ENCODE peak calls at places on chromosomes 13 and 19, in four cellular contexts. R is transverse colon; X is CD4-positive, alpha-beta memory T cell; G is keratinocyte. O is an unnamed sample. For H3K4me1 and H3K36me3, the result is how much of the 10 kb centered on the place peaks cover.

GRCh38 chr19:3692141-3693029 is 7.9 kb downstream of the PIP5K1C start:
- DNase-seq in G (no peak), X (peak), R (no peak), O (peak)

GRCh38 chr13:32022292-32022691 is 9.3 kb upstream of the FRY start:
- DNase-seq in X (no peak), G (no peak), R (no peak), O (no peak)

GRCh38 chr13:50158385-50159165 is 143.3 kb downstream of the KCNRG start:
- DNase-seq in G (no peak), R (no peak), X (no peak), O (no peak)

GRCh38 chr13:50348402-50348801 is 333.2 kb downstream of the KCNRG start:
- DNase-seq in R (peak), X (no peak), G (no peak), O (no peak)

GRCh38 chr13:24638096-24638495 is 42.1 kb upstream of the ATP12A start:
- DNase-seq in G (no peak), R (no peak), X (no peak), O (no peak)

GRCh38 chr13:99992912-99993311 is 11.3 kb downstream of the ZIC2 start:
- DNase-seq in G (no peak), R (no peak), X (no peak), O (no peak)

GRCh38 chr13:40666058-40666904 is at the start of gene FOXO1:
- DNase-seq in X (peak), R (peak), G (no peak), O (peak)

GRCh38 chr19:4518345-4519171 is at the start of gene PLIN4:
- DNase-seq in X (no peak), R (peak), G (no peak), O (no peak)

GRCh38 chr19:38006361-38007045 is 99.5 kb downstream of the SIPA1L3 start:
- DNase-seq in G (no peak), X (no peak), R (no peak), O (no peak)

GRCh38 chr13:107715496-107715895 is 499.8 kb downstream of the LIG4 start:
- DNase-seq in R (no peak), G (no peak), X (no peak), O (no peak)

GRCh38 chr19:41386442-41386841 is 10.1 kb downstream of the TMEM91 start:
- DNase-seq in G (no peak), X (no peak), R (no peak), O (no peak)

GRCh38 chr19:43525836-43526771 is 897 bp downstream of the ETHE1 start:
- DNase-seq in X (no peak), G (no peak), R (peak), O (no peak)

GRCh38 chr13:42266464-42266863 is 5.5 kb upstream of the AKAP11 start:
- DNase-seq in X (no peak), G (no peak), R (no peak), O (no peak)

GRCh38 chr13:110576736-110577476 is 15.4 kb upstream of the RAB20 start:
- DNase-seq in R (no peak), G (no peak), X (no peak), O (no peak)

GRCh38 chr19:38076337-38076736 is 147.7 kb downstream of the DPF1 start:
- DNase-seq in R (no peak), X (no peak), G (no peak), O (no peak)

GRCh38 chr13:97212540-97213146 is 9.5 kb upstream of the MBNL2 start:
- DNase-seq in G (no peak), R (peak), X (no peak), O (no peak)

GRCh38 chr19:16449330-16449961 is 22.3 kb downstream of the EPS15L1 start:
- DNase-seq in X (peak), G (no peak), R (no peak), O (peak)

GRCh38 chr19:58304255-58304654 is 922 bp upstream of the ERVK3-1 start:
- DNase-seq in X (no peak), G (no peak), R (no peak), O (no peak)
- H3K4me3 ChIP-seq in X (no peak), G (no peak), R (no peak), O (peak)

DNA sequence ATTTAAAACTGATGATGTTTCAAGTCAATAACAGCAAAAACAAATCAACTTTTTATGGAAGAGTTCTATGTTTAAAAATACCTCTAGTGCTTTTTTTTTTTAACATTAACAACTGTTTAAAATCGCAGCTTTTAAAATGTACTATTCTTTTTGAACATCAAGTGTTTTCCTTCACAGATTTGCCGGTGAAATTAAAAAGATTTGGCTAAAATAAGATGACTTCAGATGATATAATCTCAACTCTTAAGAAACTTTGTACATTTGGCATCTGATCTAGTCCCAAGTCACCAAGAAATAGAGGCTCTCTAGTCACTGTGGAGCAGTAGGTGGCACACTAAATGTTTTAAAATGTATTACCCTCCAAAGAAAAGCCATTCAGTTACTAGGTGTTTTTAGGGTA is 5.0 kb downstream of the POU4F1 start:
- DNase-seq in X (no peak), R (no peak), G (no peak), O (no peak)
- H3K4me1 ChIP-seq in X (under half), R (under half), G (under half), O (under half)

GRCh38 chr19:35889370-35890112 is 10.8 kb downstream of the NFKBID start:
- DNase-seq in R (no peak), X (no peak), G (no peak), O (no peak)
- H3K36me3 ChIP-seq in R (under half), X (half or more), G (under half), O (half or more)

GRCh38 chr19:36032251-36033104 is at the start of gene CLIP3:
- DNase-seq in R (peak), G (no peak), X (peak), O (peak)
- H3K4me3 ChIP-seq in R (peak), G (no peak), X (no peak), O (no peak)

GRCh38 chr13:72689181-72689696 is 38.2 kb downstream of the MZT1 start:
- DNase-seq in X (no peak), R (no peak), G (no peak), O (no peak)
- H3K4me1 ChIP-seq in X (under half), R (under half), G (under half), O (under half)

GRCh38 chr19:17831419-17831888 is 10.1 kb upstream of the INSL3 start:
- DNase-seq in R (no peak), G (no peak), X (no peak), O (no peak)

GRCh38 chr19:17830567-17831418 is 9.5 kb upstream of the INSL3 start:
- DNase-seq in X (peak), R (peak), G (peak), O (peak)

GRCh38 chr19:17824339-17824738 is 3.0 kb upstream of the INSL3 start:
- DNase-seq in R (no peak), G (no peak), X (no peak), O (no peak)

GRCh38 chr19:17829855-17830566 is 8.7 kb upstream of the INSL3 start:
- DNase-seq in R (peak), G (peak), X (no peak), O (no peak)

GRCh38 chr19:17826508-17827056 is 5.3 kb upstream of the INSL3 start:
- DNase-seq in X (no peak), R (no peak), G (no peak), O (no peak)
- H3K36me3 ChIP-seq in X (under half), R (under half), G (under half), O (under half)